ENCODE peak calls at places on chromosome 3, in nine cellular contexts. Z is MM.1S, P is BE2C, F is AG10803, H is uterus, W is endothelial cell of umbilical vein, D is upper lobe of right lung, C is BJ, K is LNCaP clone FGC. I is an unnamed sample.

GRCh38 chr3:4824948-4825325 is 154.3 kb upstream of the BHLHE40 start:
- DNase-seq in Z (no peak), P (no peak), F (peak), H (no peak), W (no peak), D (no peak), C (peak), K (no peak), I (peak)

GRCh38 chr3:169865176-169865800 is 4.4 kb downstream of the LRRC31 start:
- DNase-seq in Z (no peak), P (no peak), F (no peak), H (no peak), W (no peak), D (no peak), C (no peak), K (no peak), I (no peak)

GRCh38 chr3:129623447-129624118 is 17.1 kb upstream of the PLXND1 start:
- DNase-seq in Z (no peak), P (no peak), F (no peak), H (peak), W (peak), D (peak), C (no peak), K (no peak), I (peak)

GRCh38 chr3:180048108-180048507 is 11.4 kb upstream of the PEX5L start:
- DNase-seq in Z (no peak), P (no peak), F (no peak), H (no peak), W (no peak), D (no peak), C (no peak), K (no peak), I (no peak)

GRCh38 chr3:73874596-73874995 is 249.9 kb upstream of the PDZRN3 start:
- DNase-seq in Z (no peak), P (no peak), F (no peak), H (no peak), W (no peak), D (no peak), C (no peak), K (no peak), I (no peak)

GRCh38 chr3:192851821-192852352 is 65.8 kb downstream of the MB21D2 start:
- DNase-seq in Z (no peak), P (no peak), F (peak), H (no peak), W (peak), D (peak), C (no peak), K (peak), I (peak)

GRCh38 chr3:106262976-106263375 is 394.2 kb upstream of the CBLB start:
- DNase-seq in Z (no peak), P (no peak), F (peak), H (no peak), W (no peak), D (no peak), C (no peak), K (no peak), I (no peak)

GRCh38 chr3:31249555-31249954 is 283.2 kb upstream of the STT3B start:
- DNase-seq in Z (no peak), P (no peak), F (no peak), H (no peak), W (no peak), D (no peak), C (no peak), K (no peak), I (no peak)

GRCh38 chr3:63955830-63956545 is 43.8 kb upstream of the SCAANT1 start:
- DNase-seq in Z (no peak), P (no peak), F (no peak), H (no peak), W (no peak), D (no peak), C (no peak), K (no peak), I (no peak)

GRCh38 chr3:13860001-13860400 is 19.9 kb downstream of the WNT7A start:
- DNase-seq in Z (no peak), P (no peak), F (no peak), H (no peak), W (no peak), D (no peak), C (no peak), K (no peak), I (no peak)

GRCh38 chr3:38834717-38835116 is 18.7 kb upstream of the SCN10A start:
- DNase-seq in Z (no peak), P (no peak), F (peak), H (no peak), W (no peak), D (no peak), C (no peak), K (no peak), I (no peak)

GRCh38 chr3:126305427-126305826 is 51.8 kb downstream of the KLF15 start:
- DNase-seq in Z (no peak), P (no peak), F (peak), H (no peak), W (no peak), D (no peak), C (no peak), K (no peak), I (no peak)

GRCh38 chr3:190252080-190252479 is 70.2 kb downstream of the CLDN1 start:
- DNase-seq in Z (no peak), P (no peak), F (peak), H (no peak), W (no peak), D (no peak), C (peak), K (no peak), I (peak)

GRCh38 chr3:128597900-128598299 is 52.7 kb downstream of the RPN1 start:
- DNase-seq in Z (no peak), P (no peak), F (peak), H (no peak), W (no peak), D (no peak), C (no peak), K (no peak), I (no peak)

GRCh38 chr3:127889461-127889863 is 25.6 kb upstream of the KBTBD12 start:
- DNase-seq in Z (no peak), P (no peak), F (peak), H (peak), W (no peak), D (no peak), C (no peak), K (no peak), I (peak)

GRCh38 chr3:146705205-146705604 is 100.1 kb upstream of the PLSCR5 start:
- DNase-seq in Z (no peak), P (no peak), F (no peak), H (no peak), W (no peak), D (no peak), C (no peak), K (no peak), I (no peak)

GRCh38 chr3:133209871-133210550 is 171.8 kb downstream of the TMEM108 start:
- DNase-seq in Z (no peak), P (no peak), F (peak), H (no peak), W (no peak), D (no peak), C (peak), K (no peak), I (peak)

DNA sequence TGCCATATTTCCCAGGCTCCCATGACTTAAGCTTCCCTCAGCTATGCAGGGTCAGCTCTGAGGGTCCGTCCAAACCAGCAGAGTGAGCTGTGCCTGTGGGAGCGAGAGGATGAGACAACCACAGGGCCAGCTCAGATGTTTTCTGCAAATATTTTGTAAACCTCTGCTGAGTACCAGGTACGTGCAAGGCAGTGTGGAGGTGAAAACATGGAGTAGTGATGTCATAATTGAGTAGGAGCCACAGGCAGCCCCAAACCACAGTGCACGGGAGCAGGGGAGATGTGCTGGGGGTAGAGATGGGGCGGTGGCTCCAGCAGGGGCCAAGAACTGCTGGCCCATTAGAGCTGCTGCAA is 96.2 kb downstream of the ABHD5 start:
- DNase-seq in Z (no peak), P (no peak), F (no peak), H (no peak), W (no peak), D (no peak), C (no peak), K (no peak), I (no peak)
- TF ChIP-seq CTCF in Z (no peak), P (no peak), F (no peak), H (no peak), W (no peak), D (no peak), C (no peak), K (no peak), I (no peak)

GRCh38 chr3:142947799-142948575 is 15.5 kb downstream of the PAQR9 start:
- DNase-seq in Z (no peak), P (no peak), F (no peak), H (no peak), W (no peak), D (no peak), C (no peak), K (no peak), I (no peak)

GRCh38 chr3:142951814-142952213 is 11.7 kb downstream of the PAQR9 start:
- DNase-seq in Z (no peak), P (no peak), F (no peak), H (no peak), W (no peak), D (no peak), C (no peak), K (no peak), I (no peak)

GRCh38 chr3:142953443-142953842 is 10.0 kb downstream of the PAQR9 start:
- DNase-seq in Z (no peak), P (no peak), F (no peak), H (no peak), W (no peak), D (no peak), C (no peak), K (no peak), I (no peak)

GRCh38 chr3:142950972-142951371 is 12.5 kb downstream of the PAQR9 start:
- DNase-seq in Z (no peak), P (no peak), F (no peak), H (no peak), W (no peak), D (no peak), C (no peak), K (no peak), I (no peak)

DNA sequence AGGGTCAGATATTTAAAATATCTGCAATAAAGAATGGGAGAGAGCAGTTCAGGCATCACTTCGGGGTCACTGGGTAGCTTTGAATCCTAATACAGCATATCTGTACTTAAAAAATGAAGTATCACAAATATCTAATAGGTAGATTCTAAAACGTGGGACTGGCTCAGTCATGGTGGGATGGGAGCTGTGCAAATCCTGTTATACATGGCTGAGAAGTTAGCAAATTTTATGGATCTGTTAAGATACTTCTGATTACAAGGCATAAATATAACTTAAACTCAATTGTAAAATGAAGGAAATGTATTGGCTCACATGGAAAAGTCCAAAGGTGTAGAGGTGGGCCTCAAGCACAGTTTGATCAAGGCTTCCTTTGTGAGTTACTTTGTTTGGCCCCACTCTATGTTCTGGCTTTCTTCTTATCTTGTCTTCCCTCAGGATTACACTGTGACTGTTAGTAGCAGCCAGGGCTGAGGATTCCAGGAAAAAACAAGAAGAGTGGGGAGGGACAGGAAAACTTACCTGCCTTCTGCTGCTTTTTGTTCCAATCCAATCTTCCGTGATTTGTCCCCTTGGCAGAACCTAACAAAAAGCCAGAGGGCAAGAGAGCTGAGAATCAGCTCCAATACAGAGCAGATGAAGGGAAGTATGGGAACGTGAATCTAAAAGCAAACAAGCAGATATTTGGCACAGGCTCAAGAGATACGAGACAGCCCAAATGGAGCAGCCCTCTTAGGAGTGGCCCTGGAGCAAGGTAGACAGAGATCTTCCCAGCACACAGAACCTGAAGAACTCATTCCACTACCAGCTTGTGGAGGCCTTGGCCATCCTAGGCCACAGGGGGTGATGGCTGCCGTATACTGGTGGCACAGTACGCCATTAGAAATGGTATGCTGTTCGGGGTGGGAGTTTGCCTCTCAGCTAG is 10.9 kb downstream of the PAQR9 start:
- DNase-seq in Z (no peak), P (no peak), F (no peak), H (no peak), W (no peak), D (no peak), C (no peak), K (no peak), I (no peak)
- H3K4me3 ChIP-seq in Z (no peak), P (no peak), F (no peak), H (no peak), W (no peak), D (no peak), C (no peak), K (no peak), I (no peak)

GRCh38 chr3:187069857-187070516 is 69.3 kb downstream of the RPL39L start:
- DNase-seq in Z (no peak), P (no peak), F (no peak), H (no peak), W (no peak), D (no peak), C (no peak), K (no peak), I (no peak)

GRCh38 chr3:187064210-187065115 is 74.8 kb downstream of the RPL39L start:
- DNase-seq in Z (peak), P (no peak), F (peak), H (no peak), W (no peak), D (no peak), C (no peak), K (no peak), I (no peak)

GRCh38 chr3:187062526-187063177 is 76.6 kb downstream of the RPL39L start:
- DNase-seq in Z (peak), P (no peak), F (peak), H (no peak), W (no peak), D (no peak), C (peak), K (no peak), I (peak)

GRCh38 chr3:187063286-187064081 is 75.8 kb downstream of the RPL39L start:
- DNase-seq in Z (peak), P (no peak), F (no peak), H (no peak), W (no peak), D (no peak), C (no peak), K (no peak), I (peak)

GRCh38 chr3:187066228-187066995 is 72.9 kb downstream of the RPL39L start:
- DNase-seq in Z (peak), P (peak), F (no peak), H (no peak), W (peak), D (no peak), C (no peak), K (no peak), I (peak)
- TF ChIP-seq CTCF in Z (peak), P (peak), F (no peak), H (no peak), W (peak), D (peak), C (peak), K (peak), I (peak)

GRCh38 chr3:49868951-49869454 is 703 bp downstream of the CAMKV start:
- DNase-seq in Z (no peak), P (peak), F (no peak), H (no peak), W (no peak), D (no peak), C (no peak), K (no peak), I (no peak)
- H3K4me3 ChIP-seq in Z (peak), P (peak), F (no peak), H (no peak), W (no peak), D (peak), C (no peak), K (no peak), I (no peak)

GRCh38 chr3:154745925-154746324 is 315.9 kb upstream of the GPR149 start:
- DNase-seq in Z (no peak), P (no peak), F (no peak), H (no peak), W (no peak), D (no peak), C (no peak), K (no peak), I (no peak)
- TF ChIP-seq CTCF in Z (peak), P (no peak), F (peak), H (no peak), W (no peak), D (no peak), C (peak), K (peak), I (no peak)

DNA sequence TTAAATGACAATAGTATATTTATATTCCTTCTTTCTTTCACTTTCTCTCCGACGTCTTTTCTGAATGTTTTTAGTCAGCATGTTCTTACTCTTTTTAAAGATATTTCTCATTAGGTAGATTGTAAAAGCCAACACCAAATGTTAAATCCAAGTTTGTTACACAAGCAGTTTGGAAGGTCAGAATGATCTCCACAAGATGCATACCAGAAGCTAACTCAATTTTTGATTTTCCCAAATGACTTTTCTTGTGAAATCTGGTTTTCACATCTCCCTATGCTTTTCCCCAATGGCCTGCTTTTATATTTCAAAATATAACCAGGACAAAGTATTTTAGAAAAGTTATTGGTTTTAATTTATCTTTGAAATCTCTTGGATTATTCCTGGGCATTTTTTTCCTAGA is 49.7 kb upstream of the TPRG1 start:
- DNase-seq in Z (no peak), P (no peak), F (no peak), H (no peak), W (no peak), D (no peak), C (no peak), K (no peak), I (no peak)
- H3K4me3 ChIP-seq in Z (no peak), P (no peak), F (no peak), H (no peak), W (no peak), D (peak), C (no peak), K (no peak), I (no peak)

GRCh38 chr3:100630664-100631063 is 21.3 kb downstream of the ADGRG7 start:
- DNase-seq in Z (no peak), P (no peak), F (no peak), H (no peak), W (no peak), D (no peak), C (no peak), K (no peak), I (no peak)

GRCh38 chr3:100627491-100627890 is 18.1 kb downstream of the ADGRG7 start:
- DNase-seq in Z (no peak), P (no peak), F (no peak), H (no peak), W (no peak), D (no peak), C (no peak), K (no peak), I (no peak)

GRCh38 chr3:100635273-100635701 is 25.9 kb downstream of the ADGRG7 start:
- DNase-seq in Z (no peak), P (no peak), F (no peak), H (no peak), W (no peak), D (no peak), C (no peak), K (no peak), I (no peak)

GRCh38 chr3:100634493-100635272 is 25.3 kb downstream of the ADGRG7 start:
- DNase-seq in Z (peak), P (peak), F (peak), H (no peak), W (peak), D (no peak), C (no peak), K (peak), I (no peak)

DNA sequence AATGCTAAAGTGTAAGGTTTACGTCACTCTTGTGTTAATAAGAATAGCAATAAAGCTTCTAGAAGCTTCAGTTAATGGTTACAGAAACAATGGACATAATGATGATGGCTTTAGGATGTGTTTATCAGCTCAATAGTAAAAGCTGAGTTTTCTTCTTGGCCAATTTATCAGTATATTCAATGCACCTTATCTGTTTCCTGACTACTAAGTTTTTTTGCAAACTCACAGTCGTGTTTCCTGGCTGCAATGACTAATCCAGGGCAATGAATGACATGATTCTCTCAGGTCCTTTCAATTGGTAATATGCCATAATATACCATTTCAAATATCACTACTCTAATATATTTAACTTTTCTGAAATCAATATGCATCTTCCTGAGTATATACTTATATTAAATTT is 20.3 kb downstream of the ADGRG7 start:
- DNase-seq in Z (no peak), P (no peak), F (no peak), H (no peak), W (peak), D (no peak), C (no peak), K (no peak), I (no peak)
- TF ChIP-seq CTCF in Z (no peak), P (no peak), F (no peak), H (no peak), W (no peak), D (no peak), C (no peak), K (no peak), I (no peak)

DNA sequence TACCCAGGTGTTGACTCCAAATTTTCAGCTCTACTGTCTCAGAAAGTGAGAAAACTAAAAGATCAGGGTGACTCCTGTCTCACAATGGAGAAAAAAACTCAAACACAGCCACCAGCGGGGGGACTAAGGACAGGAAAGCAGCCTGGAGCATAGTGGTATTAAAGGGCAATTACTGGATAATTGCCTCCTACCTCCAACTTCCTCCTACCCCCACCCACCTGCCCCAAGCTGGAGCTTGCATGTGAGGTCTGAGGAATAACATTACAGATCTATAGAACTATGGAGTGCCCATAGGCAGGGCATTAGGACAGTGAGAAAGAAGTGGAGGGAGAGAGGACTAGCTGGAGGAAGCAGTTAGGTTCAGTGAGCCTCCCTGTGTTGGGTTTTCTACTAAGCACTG is 2.7 kb upstream of the PCCB start:
- DNase-seq in Z (peak), P (no peak), F (no peak), H (no peak), W (no peak), D (no peak), C (no peak), K (no peak), I (no peak)
- H3K4me3 ChIP-seq in Z (no peak), P (no peak), F (no peak), H (no peak), W (no peak), D (no peak), C (no peak), K (no peak), I (no peak)